ENCODE peak calls at places on chromosomes 4 and X, in four cellular contexts. A is A549, P is OCI-LY7, X is AG09309. R is an unnamed sample.
A peak's percentile ranks its signal among the peaks of the same experiment; 100 is the strongest.

GRCh38 chr4:145186719-145187118 is 6.3 kb upstream of the OTUD4 start:
- DNase-seq in A (no peak), P (peak; percentile 67), X (no peak), R (peak; percentile 13)

GRCh38 chr4:20395160-20395773 is 143.6 kb downstream of the SLIT2 start:
- DNase-seq in A (peak; percentile 36), P (peak; percentile 41), X (no peak), R (no peak)

GRCh38 chrX:21853578-21853977 is 2.2 kb upstream of the YY2 start:
- DNase-seq in A (no peak), P (no peak), X (no peak), R (no peak)

GRCh38 chrX:123185714-123186113 is 1.6 kb downstream of the GRIA3 start:
- DNase-seq in A (no peak), P (no peak), X (no peak), R (no peak)

GRCh38 chr4:73053974-73054480 is 15.5 kb downstream of the COX18 start:
- DNase-seq in A (no peak), P (no peak), X (no peak), R (no peak)

GRCh38 chr4:598925-599324 is 22.8 kb upstream of the TMEM271 start:
- DNase-seq in A (no peak), P (no peak), X (no peak), R (no peak)

GRCh38 chr4:128604840-128605239 is 204.7 kb upstream of the JADE1 start:
- DNase-seq in A (no peak), P (no peak), X (no peak), R (no peak)

GRCh38 chrX:47646636-47647035 is 3.7 kb downstream of the ELK1 start:
- DNase-seq in A (no peak), P (no peak), X (no peak), R (no peak)

GRCh38 chrX:10089378-10089795 is 67.4 kb upstream of the CLCN4 start:
- DNase-seq in A (peak; percentile 36), P (no peak), X (no peak), R (no peak)

GRCh38 chr4:188986271-188986689 is 847.0 kb downstream of the TRIML1 start:
- DNase-seq in A (peak; percentile 68), P (no peak), X (peak; percentile 44), R (peak; percentile 62)

GRCh38 chrX:51857159-51857733 is 36.2 kb upstream of the MAGED1 start:
- DNase-seq in A (no peak), P (no peak), X (no peak), R (no peak)

GRCh38 chr4:8250637-8251036 is 18.9 kb upstream of the HTRA3 start:
- DNase-seq in A (no peak), P (no peak), X (no peak), R (no peak)

GRCh38 chrX:1612641-1613286 is 2.1 kb upstream of the ASMT start:
- DNase-seq in A (no peak), P (no peak), X (no peak), R (no peak)

GRCh38 chr4:16505726-16506125 is 279.5 kb upstream of the TAPT1 start:
- DNase-seq in A (no peak), P (no peak), X (no peak), R (no peak)

GRCh38 chrX:723781-724180 is 93.2 kb downstream of the SHOX start:
- DNase-seq in A (peak; percentile 28), P (no peak), X (no peak), R (no peak)

GRCh38 chr4:144499777-144500176 is 146.2 kb upstream of the HHIP start:
- DNase-seq in A (no peak), P (no peak), X (no peak), R (no peak)

GRCh38 chr4:88027611-88028608 is 20.5 kb downstream of the PKD2 start:
- DNase-seq in A (peak; percentile 4), P (no peak), X (peak; percentile 82), R (peak; percentile 71)
- H3K4me3 ChIP-seq in A (no peak overlapping the region), P (no peak overlapping the region), X (no peak overlapping the region), R (no peak overlapping the region)

GRCh38 chr4:121381148-121381462 is 287 bp upstream of the QRFPR start:
- DNase-seq in A (no peak), P (no peak), X (no peak), R (no peak)
- H3K4me3 ChIP-seq in A (peak overlapping the region; percentile 42), P (no peak overlapping the region), X (peak overlapping the region; percentile 6), R (no peak overlapping the region)

GRCh38 chr4:182139481-182139880 is 103.7 kb upstream of the TENM3 start:
- DNase-seq in A (no peak), P (no peak), X (no peak), R (peak; percentile 55)
- H3K4me3 ChIP-seq in A (no peak overlapping the region), P (no peak overlapping the region), X (no peak overlapping the region), R (peak overlapping the region; percentile 56)

DNA sequence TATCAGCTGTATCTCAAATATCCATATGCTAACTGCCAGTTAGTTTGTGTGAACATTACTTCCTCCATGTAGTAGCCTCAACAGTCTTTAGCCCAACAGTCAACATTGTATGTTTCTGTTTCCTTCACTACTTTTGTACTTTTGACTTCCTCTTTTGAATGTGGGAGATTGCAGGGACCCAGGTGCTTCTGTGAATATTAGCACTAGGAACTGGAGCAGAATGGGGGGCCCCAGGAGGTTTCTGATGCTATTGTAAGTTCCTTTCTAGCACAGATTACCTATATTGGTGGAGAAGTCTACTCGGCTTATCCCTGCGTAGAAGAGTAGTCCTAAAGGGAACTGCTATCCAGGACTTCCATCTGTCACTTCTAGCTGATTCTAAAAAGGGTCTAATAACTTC is 2.3 kb downstream of the PLAC8 start:
- DNase-seq in A (no peak), P (peak; percentile 88), X (no peak), R (peak; percentile 28)
- H3K4me3 ChIP-seq in A (no peak overlapping the region), P (no peak overlapping the region), X (no peak overlapping the region), R (peak overlapping the region; percentile 30)

DNA sequence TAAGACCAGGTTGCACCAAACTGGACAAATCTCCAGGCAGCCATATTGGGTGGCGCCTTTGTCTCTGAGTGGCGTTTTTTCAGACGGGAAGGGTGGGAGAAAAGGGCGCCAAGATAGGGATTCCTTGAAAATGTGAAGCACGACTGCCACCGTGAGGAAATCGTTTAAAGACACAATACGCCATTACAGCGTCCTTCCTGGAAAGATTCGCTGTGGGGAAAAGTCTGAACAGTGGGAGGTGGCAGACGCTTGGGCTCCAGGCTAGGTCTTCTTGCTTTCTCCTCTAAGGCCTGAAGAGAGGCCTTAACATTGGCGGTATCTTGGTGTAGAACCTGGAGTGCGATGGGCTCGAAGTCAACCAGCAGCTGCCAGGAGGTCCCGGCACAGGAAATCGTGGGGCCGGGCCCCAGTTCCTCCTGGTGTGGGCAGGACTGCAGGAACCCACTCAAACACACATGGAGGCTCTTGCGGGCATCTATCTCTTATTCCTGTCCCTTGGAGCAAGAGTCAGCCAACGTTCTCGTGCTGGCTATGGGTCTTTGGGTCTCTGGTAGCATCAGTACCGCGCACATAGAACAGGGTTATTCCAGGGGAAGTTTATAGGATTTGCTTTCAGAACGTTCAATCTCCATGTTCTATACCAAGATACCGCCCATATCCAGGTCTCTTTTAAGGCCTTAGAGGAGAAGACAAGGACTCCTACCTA is 208.8 kb downstream of the OR13H1 start:
- DNase-seq in A (peak; percentile 92), P (no peak), X (no peak), R (peak; percentile 76)
- H3K4me3 ChIP-seq in A (peak overlapping the region; percentile 45), P (no peak overlapping the region), X (peak overlapping the region; percentile 55), R (peak overlapping the region; percentile 51)

GRCh38 chr4:177802149-177802548 is 359.9 kb upstream of the AGA start:
- DNase-seq in A (no peak), P (no peak), X (no peak), R (no peak)
- H3K4me3 ChIP-seq in A (no peak overlapping the region), P (no peak overlapping the region), X (no peak overlapping the region), R (no peak overlapping the region)

GRCh38 chrX:42246814-42247213 is 323.5 kb upstream of the CASK start:
- DNase-seq in A (no peak), P (no peak), X (no peak), R (no peak)
- H3K4me3 ChIP-seq in A (no peak overlapping the region), P (no peak overlapping the region), X (no peak overlapping the region), R (no peak overlapping the region)

GRCh38 chr4:77193511-77194236 is 36.7 kb downstream of the CCNG2 start:
- DNase-seq in A (no peak), P (peak; percentile 89), X (no peak), R (peak; percentile 78)
- H3K4me3 ChIP-seq in A (no peak overlapping the region), P (peak overlapping the region; percentile 46), X (no peak overlapping the region), R (peak overlapping the region; percentile 4)

GRCh38 chrX:107773206-107773605 is 2.4 kb downstream of the TSC22D3 start:
- DNase-seq in A (no peak), P (no peak), X (no peak), R (no peak)

GRCh38 chrX:107776649-107777535 is 641 bp upstream of the NCBP2L start:
- DNase-seq in A (peak; percentile 88), P (peak; percentile 83), X (peak; percentile 58), R (peak; percentile 87)

GRCh38 chrX:107775000-107775733 is 420 bp downstream of the TSC22D3 start:
- DNase-seq in A (no peak), P (no peak), X (no peak), R (no peak)

GRCh38 chrX:107775734-107776511 is at the start of gene TSC22D3:
- DNase-seq in A (peak; percentile 71), P (peak; percentile 38), X (peak; percentile 1), R (peak; percentile 57)

GRCh38 chrX:107773906-107774435 is 1.6 kb downstream of the TSC22D3 start:
- DNase-seq in A (no peak), P (no peak), X (no peak), R (no peak)
- H3K4me3 ChIP-seq in A (no peak overlapping the region), P (no peak overlapping the region), X (no peak overlapping the region), R (no peak overlapping the region)